ENCODE peak calls at places on chromosomes 16 and 17, in five cellular contexts. K, X, C, E and T are unnamed samples.

GRCh38 chr16:15055141-15056053 is 477 bp downstream of the NTAN1 start:
- DNase-seq in K (peak; percentile 40), X (peak; percentile 93), C (peak; percentile 60), E (no peak), T (peak; percentile 34)

GRCh38 chr16:4660454-4661007 is 32.8 kb upstream of the NUDT16L1 start:
- DNase-seq in K (peak; percentile 69), X (no peak), C (no peak), E (no peak), T (peak; percentile 31)

GRCh38 chr16:11232302-11232851 is 23.6 kb downstream of the SOCS1 start:
- DNase-seq in K (no peak), X (no peak), C (no peak), E (no peak), T (no peak)

GRCh38 chr16:84593825-84594724 is 23.8 kb downstream of the COTL1 start:
- DNase-seq in K (no peak), X (no peak), C (peak; percentile 88), E (no peak), T (no peak)

GRCh38 chr17:3738562-3739295 is 15.0 kb downstream of the HASPIN start:
- DNase-seq in K (no peak), X (no peak), C (peak; percentile 62), E (no peak), T (no peak)

GRCh38 chr16:47143329-47143676 is 442 bp downstream of the NETO2 start:
- DNase-seq in K (peak; percentile 34), X (no peak), C (peak; percentile 55), E (no peak), T (peak; percentile 56)

GRCh38 chr17:57442914-57443571 is 186.7 kb downstream of the MSI2 start:
- DNase-seq in K (peak; percentile 43), X (no peak), C (no peak), E (no peak), T (peak; percentile 26)

GRCh38 chr17:80747469-80747868 is 202.8 kb downstream of the RPTOR start:
- DNase-seq in K (no peak), X (no peak), C (no peak), E (no peak), T (no peak)

GRCh38 chr16:2719328-2720062 is 529 bp downstream of the PRSS27 start:
- DNase-seq in K (no peak), X (no peak), C (peak; percentile 77), E (no peak), T (no peak)

GRCh38 chr16:68417711-68418301 is 30.5 kb downstream of the SMPD3 start:
- DNase-seq in K (peak; percentile 16), X (no peak), C (peak; percentile 87), E (no peak), T (no peak)

GRCh38 chr16:11677959-11678881 is 10.0 kb downstream of the SNN start:
- DNase-seq in K (no peak), X (no peak), C (no peak), E (no peak), T (no peak)

GRCh38 chr17:42403150-42403549 is 14.9 kb upstream of the STAT3 start:
- DNase-seq in K (no peak), X (no peak), C (peak; percentile 47), E (no peak), T (no peak)

GRCh38 chr16:28279006-28279405 is 13.3 kb upstream of the SBK1 start:
- DNase-seq in K (no peak), X (no peak), C (no peak), E (no peak), T (no peak)

GRCh38 chr16:2035431-2036199 is 8.9 kb downstream of the NHERF2 start:
- DNase-seq in K (peak; percentile 71), X (no peak), C (peak; percentile 48), E (no peak), T (peak; percentile 86)

GRCh38 chr17:58415371-58416055 is 1.8 kb downstream of the RNF43 start:
- DNase-seq in K (no peak), X (no peak), C (peak; percentile 49), E (no peak), T (no peak)

GRCh38 chr16:65658339-65659275 is 536.7 kb upstream of the CDH11 start:
- DNase-seq in K (no peak), X (peak; percentile 87), C (no peak), E (no peak), T (peak; percentile 94)

GRCh38 chr16:56608876-56609462 is 585 bp downstream of the MT2A start:
- DNase-seq in K (no peak), X (no peak), C (peak; percentile 50), E (no peak), T (no peak)

GRCh38 chr16:24689128-24689527 is 40.3 kb upstream of the TNRC6A start:
- DNase-seq in K (no peak), X (no peak), C (no peak), E (no peak), T (peak; percentile 79)

GRCh38 chr17:75753193-75753513 is 11.8 kb downstream of the GALK1 start:
- DNase-seq in K (no peak), X (no peak), C (no peak), E (no peak), T (no peak)

GRCh38 chr17:75755205-75755901 is 9.6 kb downstream of the GALK1 start:
- DNase-seq in K (no peak), X (no peak), C (no peak), E (no peak), T (no peak)

GRCh38 chr17:75752405-75753192 is 12.4 kb downstream of the GALK1 start:
- DNase-seq in K (no peak), X (no peak), C (no peak), E (no peak), T (no peak)

GRCh38 chr17:75754378-75755204 is 10.4 kb downstream of the GALK1 start:
- DNase-seq in K (no peak), X (no peak), C (no peak), E (no peak), T (no peak)

GRCh38 chr17:75753514-75754377 is 11.2 kb downstream of the GALK1 start:
- DNase-seq in K (peak; percentile 69), X (no peak), C (peak; percentile 48), E (no peak), T (peak; percentile 60)
- TF ChIP-seq CTCF in K (peak; percentile 77), X (no peak), C (no peak), E (peak; percentile 71), T (peak; percentile 33)

GRCh38 chr17:55770220-55770870 is 19.5 kb downstream of the PCTP start:
- DNase-seq in K (no peak), X (no peak), C (no peak), E (no peak), T (peak; percentile 72)
- TF ChIP-seq CTCF in K (peak; percentile 62), X (peak; percentile 16), C (peak; percentile 53), E (peak; percentile 70), T (peak; percentile 68)

GRCh38 chr16:83420206-83420760 is 387.5 kb upstream of the HSBP1 start:
- DNase-seq in K (no peak), X (no peak), C (no peak), E (peak; percentile 10), T (peak; percentile 52)

GRCh38 chr16:83418565-83418964 is 389.2 kb upstream of the HSBP1 start:
- DNase-seq in K (no peak), X (no peak), C (no peak), E (peak; percentile 3), T (no peak)
- TF ChIP-seq CTCF in K (no peak), X (no peak), C (no peak), E (no peak), T (no peak)

DNA sequence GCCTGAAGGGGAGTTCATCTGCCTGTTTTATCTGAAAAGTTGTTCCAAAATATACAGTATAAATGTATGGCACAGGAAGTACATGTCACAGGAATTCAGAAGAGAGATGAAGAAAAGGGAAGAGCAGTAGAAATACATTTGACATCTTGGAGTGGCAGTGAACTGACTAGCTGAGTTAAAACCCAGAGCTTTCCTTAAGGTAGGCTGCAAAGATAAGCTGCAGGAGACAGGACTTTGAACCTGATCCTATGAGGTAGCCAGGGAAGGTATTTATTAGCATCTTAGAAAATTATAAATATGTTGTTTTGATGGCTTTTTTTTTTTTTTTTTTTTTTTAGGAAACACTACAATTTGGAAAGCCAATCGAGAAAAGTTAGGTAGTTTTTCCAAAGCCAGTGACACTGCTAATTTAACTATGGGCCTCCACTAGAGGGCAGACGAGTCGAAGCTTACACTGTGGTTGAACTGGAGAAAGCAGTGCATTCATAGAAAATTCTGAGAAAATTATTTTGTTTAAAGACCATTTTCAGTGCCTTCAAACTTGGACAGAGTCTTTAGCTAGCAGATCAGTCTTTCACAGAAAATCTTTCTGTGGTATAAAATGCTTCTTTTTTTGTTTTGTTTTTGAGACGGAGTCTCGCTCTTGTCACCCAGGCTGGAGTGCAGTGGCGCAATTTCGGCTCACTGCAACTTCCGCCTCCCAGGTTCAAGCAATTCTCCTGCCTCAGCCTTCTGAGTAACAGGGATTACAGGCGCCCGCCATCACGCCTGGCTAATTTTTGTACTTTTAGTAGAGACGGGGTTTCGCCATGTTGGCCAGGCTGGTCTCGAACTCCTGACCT is 122.3 kb downstream of the SSH2 start:
- DNase-seq in K (peak; percentile 59), X (no peak), C (peak; percentile 82), E (no peak), T (peak; percentile 68)
- TF ChIP-seq CTCF in K (peak; percentile 85), X (peak; percentile 44), C (peak; percentile 75), E (peak; percentile 75), T (peak; percentile 86)

GRCh38 chr17:38619451-38619795 is 13.7 kb upstream of the SRCIN1 start:
- DNase-seq in K (no peak), X (no peak), C (no peak), E (no peak), T (no peak)
- TF ChIP-seq CTCF in K (no peak), X (no peak), C (no peak), E (no peak), T (no peak)

GRCh38 chr17:7561589-7562207 is at the start of gene SENP3:
- DNase-seq in K (peak; percentile 92), X (peak; percentile 97), C (peak; percentile 88), E (peak; percentile 95), T (peak; percentile 87)
- TF ChIP-seq CTCF in K (no peak), X (no peak), C (no peak), E (no peak), T (no peak)

DNA sequence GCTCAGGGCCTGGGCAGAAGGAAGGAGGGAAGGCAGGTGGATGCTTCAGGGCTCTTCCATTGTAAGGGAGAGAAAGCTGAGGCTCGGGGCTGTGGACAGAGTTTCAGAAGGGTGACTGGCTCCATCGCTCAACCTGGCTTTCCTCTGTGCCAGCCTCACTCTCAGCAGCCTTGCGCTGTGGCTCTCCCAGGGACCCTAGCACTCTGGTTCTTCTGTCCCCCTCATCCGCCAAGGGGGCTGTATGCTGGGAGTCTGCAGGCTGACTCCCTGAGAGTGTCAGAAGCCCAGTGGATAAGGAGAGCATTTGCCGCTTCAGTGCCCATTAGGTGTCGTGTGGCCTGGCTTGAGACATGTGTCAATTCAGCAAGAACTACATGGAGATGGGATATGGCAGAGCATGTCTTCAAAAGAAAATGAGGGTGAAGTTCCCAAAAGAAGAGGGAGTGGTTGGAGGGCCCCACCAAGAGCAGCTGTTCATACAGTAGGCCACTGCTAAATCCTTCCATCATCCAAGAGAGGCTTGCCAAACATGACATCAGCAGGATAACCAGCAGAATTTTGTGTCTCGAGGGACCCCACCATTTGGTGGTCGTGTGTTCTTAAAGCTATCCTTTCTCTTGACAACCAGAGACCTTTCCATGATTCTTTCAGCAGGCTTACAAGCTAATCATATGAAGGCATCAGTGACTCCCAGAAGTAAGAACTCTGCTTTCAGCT is 148.2 kb downstream of the IRX5 start:
- DNase-seq in K (no peak), X (peak; percentile 65), C (no peak), E (no peak), T (no peak)
- TF ChIP-seq CTCF in K (no peak), X (no peak), C (no peak), E (no peak), T (no peak)

GRCh38 chr16:31472559-31473203 is 729 bp downstream of the TGFB1I1 start:
- DNase-seq in K (peak; percentile 90), X (peak; percentile 98), C (peak; percentile 92), E (peak; percentile 98), T (peak; percentile 92)
- TF ChIP-seq CTCF in K (peak; percentile 92), X (peak; percentile 70), C (peak; percentile 60), E (peak; percentile 93), T (peak; percentile 71)